ENCODE peak calls at places on chromosomes 3 and 15, in five cellular contexts. One of them, this sample, is unnamed.

GRCh38 chr3:47542614-47543173 is 29.2 kb upstream of the ELP6 start:
- DNase-seq in AG08396: peak; percentile 60
- DNase-seq in psoas muscle: peak; percentile 41
- DNase-seq in GM03348: peak; percentile 86
- DNase-seq in fibroblast of villous mesenchyme: peak; percentile 26
- DNase-seq in this sample: no peak

GRCh38 chr3:15325228-15325627 is 7.2 kb downstream of the SH3BP5 start:
- DNase-seq in AG08396: peak; percentile 50
- DNase-seq in psoas muscle: peak; percentile 65
- DNase-seq in GM03348: peak; percentile 81
- DNase-seq in fibroblast of villous mesenchyme: peak; percentile 37
- DNase-seq in this sample: peak; percentile 60

GRCh38 chr3:186386883-186387560 is 25.0 kb upstream of the DGKG start:
- DNase-seq in fibroblast of villous mesenchyme: no peak
- DNase-seq in psoas muscle: no peak
- DNase-seq in AG08396: no peak
- DNase-seq in GM03348: no peak
- DNase-seq in this sample: no peak

GRCh38 chr3:44896449-44896848 is 22.0 kb downstream of the TGM4 start:
- DNase-seq in psoas muscle: no peak
- DNase-seq in AG08396: no peak
- DNase-seq in GM03348: no peak
- DNase-seq in fibroblast of villous mesenchyme: no peak
- DNase-seq in this sample: no peak

GRCh38 chr3:50316657-50317242 is 5.8 kb downstream of the HYAL2 start:
- DNase-seq in GM03348: no peak
- DNase-seq in fibroblast of villous mesenchyme: peak; percentile 53
- DNase-seq in AG08396: no peak
- DNase-seq in psoas muscle: no peak
- DNase-seq in this sample: no peak

GRCh38 chr15:67543348-67543718 is 830 bp downstream of the MAP2K5 start:
- DNase-seq in AG08396: peak; percentile 28
- DNase-seq in psoas muscle: peak; percentile 22
- DNase-seq in fibroblast of villous mesenchyme: peak; percentile 31
- DNase-seq in GM03348: peak; percentile 36
- DNase-seq in this sample: no peak

GRCh38 chr3:123590685-123591450 is 6.0 kb upstream of the HACD2 start:
- DNase-seq in AG08396: no peak
- DNase-seq in GM03348: no peak
- DNase-seq in psoas muscle: no peak
- DNase-seq in fibroblast of villous mesenchyme: no peak
- DNase-seq in this sample: no peak

GRCh38 chr3:112038863-112039262 is 4.3 kb downstream of the TMPRSS7 start:
- DNase-seq in fibroblast of villous mesenchyme: no peak
- DNase-seq in psoas muscle: no peak
- DNase-seq in AG08396: no peak
- DNase-seq in GM03348: peak; percentile 20
- DNase-seq in this sample: peak; percentile 78

GRCh38 chr3:98778852-98779379 is 15.8 kb downstream of the ST3GAL6 start:
- DNase-seq in fibroblast of villous mesenchyme: peak; percentile 99
- DNase-seq in AG08396: peak; percentile 23
- DNase-seq in GM03348: peak; percentile 63
- DNase-seq in psoas muscle: no peak
- DNase-seq in this sample: no peak

GRCh38 chr3:153330891-153331290 is 168.9 kb downstream of the RAP2B start:
- DNase-seq in GM03348: no peak
- DNase-seq in psoas muscle: no peak
- DNase-seq in AG08396: peak; percentile 8
- DNase-seq in fibroblast of villous mesenchyme: no peak
- DNase-seq in this sample: no peak

GRCh38 chr3:133276594-133276993 is 123.3 kb upstream of the BFSP2 start:
- DNase-seq in AG08396: no peak
- DNase-seq in fibroblast of villous mesenchyme: no peak
- DNase-seq in psoas muscle: no peak
- DNase-seq in GM03348: no peak
- DNase-seq in this sample: no peak

GRCh38 chr15:66229790-66230460 is 23.6 kb downstream of the MEGF11 start:
- DNase-seq in fibroblast of villous mesenchyme: no peak
- DNase-seq in AG08396: no peak
- DNase-seq in psoas muscle: no peak
- DNase-seq in GM03348: no peak
- DNase-seq in this sample: no peak

GRCh38 chr3:109132801-109133473 is 3.6 kb upstream of the C3orf85 start:
- DNase-seq in AG08396: peak; percentile 42
- DNase-seq in GM03348: no peak
- DNase-seq in fibroblast of villous mesenchyme: no peak
- DNase-seq in psoas muscle: no peak
- DNase-seq in this sample: no peak

GRCh38 chr3:172607305-172608121 is 84.3 kb upstream of the TNFSF10 start:
- DNase-seq in fibroblast of villous mesenchyme: peak; percentile 62
- DNase-seq in GM03348: peak; percentile 49
- DNase-seq in AG08396: peak; percentile 31
- DNase-seq in psoas muscle: no peak
- DNase-seq in this sample: no peak

GRCh38 chr3:49329201-49329600 is 10.7 kb downstream of the USP4 start:
- DNase-seq in GM03348: no peak
- DNase-seq in AG08396: no peak
- DNase-seq in psoas muscle: no peak
- DNase-seq in fibroblast of villous mesenchyme: no peak
- DNase-seq in this sample: no peak

GRCh38 chr3:36969540-36970432 is 23.1 kb downstream of the EPM2AIP1 start:
- DNase-seq in AG08396: peak; percentile 79
- DNase-seq in psoas muscle: no peak
- DNase-seq in GM03348: peak; percentile 40
- DNase-seq in fibroblast of villous mesenchyme: peak; percentile 59
- DNase-seq in this sample: peak; percentile 30

GRCh38 chr15:82585072-82585471 is 44.8 kb upstream of the RPS17 start:
- DNase-seq in fibroblast of villous mesenchyme: peak; percentile 38
- DNase-seq in psoas muscle: no peak
- DNase-seq in AG08396: peak; percentile 42
- DNase-seq in GM03348: peak; percentile 60
- DNase-seq in this sample: no peak

GRCh38 chr3:172154768-172155649 is 115.6 kb downstream of the FNDC3B start:
- DNase-seq in fibroblast of villous mesenchyme: no peak
- DNase-seq in psoas muscle: no peak
- DNase-seq in AG08396: no peak
- DNase-seq in GM03348: no peak
- DNase-seq in this sample: no peak

GRCh38 chr15:22811640-22812039 is 25.2 kb downstream of the NIPA1 start:
- DNase-seq in AG08396: peak; percentile 25
- DNase-seq in GM03348: no peak
- DNase-seq in fibroblast of villous mesenchyme: peak; percentile 57
- DNase-seq in psoas muscle: no peak
- DNase-seq in this sample: no peak

GRCh38 chr3:152718810-152719209 is 116.1 kb upstream of the P2RY1 start:
- DNase-seq in fibroblast of villous mesenchyme: peak; percentile 24
- DNase-seq in psoas muscle: no peak
- DNase-seq in GM03348: no peak
- DNase-seq in AG08396: no peak
- DNase-seq in this sample: peak; percentile 83